ENCODE peak calls at places on chromosomes 12 and 14, in five cellular contexts. One of them, this sample, is unnamed.

GRCh38 chr14:20436363-20436755 is 393 bp upstream of the KLHL33 start:
- DNase-seq in C1 segment of cervical spinal cord: no peak
- DNase-seq in ovary: no peak
- DNase-seq in WTC11: no peak
- DNase-seq in T-helper 2 cell: no peak
- DNase-seq in this sample: no peak

GRCh38 chr12:100437038-100437841 is 36.4 kb upstream of the NR1H4 start:
- DNase-seq in C1 segment of cervical spinal cord: no peak
- DNase-seq in T-helper 2 cell: no peak
- DNase-seq in ovary: no peak
- DNase-seq in WTC11: no peak
- DNase-seq in this sample: no peak

GRCh38 chr12:13342971-13343370 is 146.4 kb downstream of the EMP1 start:
- DNase-seq in ovary: no peak
- DNase-seq in WTC11: no peak
- DNase-seq in C1 segment of cervical spinal cord: no peak
- DNase-seq in T-helper 2 cell: no peak
- DNase-seq in this sample: no peak

GRCh38 chr12:13744566-13744965 is 236.8 kb downstream of the GRIN2B start:
- DNase-seq in ovary: no peak
- DNase-seq in C1 segment of cervical spinal cord: no peak
- DNase-seq in T-helper 2 cell: no peak
- DNase-seq in WTC11: no peak
- DNase-seq in this sample: no peak

GRCh38 chr12:88993655-88994054 is 358.6 kb downstream of the DUSP6 start:
- DNase-seq in ovary: no peak
- DNase-seq in C1 segment of cervical spinal cord: no peak
- DNase-seq in T-helper 2 cell: no peak
- DNase-seq in WTC11: no peak
- DNase-seq in this sample: no peak

GRCh38 chr12:102876883-102877282 is 40.2 kb downstream of the PAH start:
- DNase-seq in WTC11: peak
- DNase-seq in C1 segment of cervical spinal cord: no peak
- DNase-seq in ovary: no peak
- DNase-seq in T-helper 2 cell: no peak
- DNase-seq in this sample: no peak

GRCh38 chr14:71143391-71144290 is 236.4 kb downstream of the PCNX1 start:
- DNase-seq in C1 segment of cervical spinal cord: no peak
- DNase-seq in WTC11: no peak
- DNase-seq in T-helper 2 cell: peak
- DNase-seq in ovary: no peak
- DNase-seq in this sample: peak

GRCh38 chr12:18400186-18400585 is 138.9 kb downstream of the PIK3C2G start:
- DNase-seq in ovary: no peak
- DNase-seq in C1 segment of cervical spinal cord: no peak
- DNase-seq in T-helper 2 cell: no peak
- DNase-seq in WTC11: no peak
- DNase-seq in this sample: no peak

GRCh38 chr12:101782544-101782855 is 43.2 kb upstream of the SYCP3 start:
- DNase-seq in ovary: no peak
- DNase-seq in WTC11: no peak
- DNase-seq in C1 segment of cervical spinal cord: no peak
- DNase-seq in T-helper 2 cell: no peak
- DNase-seq in this sample: no peak

GRCh38 chr14:49975286-49975685 is 82.4 kb downstream of the ARF6 start:
- DNase-seq in C1 segment of cervical spinal cord: no peak
- DNase-seq in ovary: no peak
- DNase-seq in T-helper 2 cell: no peak
- DNase-seq in WTC11: no peak
- DNase-seq in this sample: no peak

GRCh38 chr12:67452119-67452805 is 183.1 kb downstream of the CAND1 start:
- DNase-seq in WTC11: no peak
- DNase-seq in C1 segment of cervical spinal cord: no peak
- DNase-seq in T-helper 2 cell: no peak
- DNase-seq in ovary: no peak
- DNase-seq in this sample: no peak

GRCh38 chr14:77883479-77884238 is 83.8 kb downstream of the ADCK1 start:
- DNase-seq in C1 segment of cervical spinal cord: no peak
- DNase-seq in WTC11: no peak
- DNase-seq in ovary: no peak
- DNase-seq in T-helper 2 cell: no peak
- DNase-seq in this sample: no peak

GRCh38 chr12:122646568-122647220 is 56.5 kb downstream of the HCAR2 start:
- DNase-seq in C1 segment of cervical spinal cord: no peak
- DNase-seq in WTC11: no peak
- DNase-seq in ovary: no peak
- DNase-seq in T-helper 2 cell: peak
- DNase-seq in this sample: no peak

GRCh38 chr12:53324113-53324778 is 2.8 kb upstream of the AAAS start:
- DNase-seq in C1 segment of cervical spinal cord: no peak
- DNase-seq in ovary: peak
- DNase-seq in T-helper 2 cell: peak
- DNase-seq in WTC11: no peak
- DNase-seq in this sample: peak

GRCh38 chr12:93989913-93990312 is 158.5 kb upstream of the PLXNC1 start:
- DNase-seq in ovary: no peak
- DNase-seq in WTC11: no peak
- DNase-seq in T-helper 2 cell: no peak
- DNase-seq in C1 segment of cervical spinal cord: no peak
- DNase-seq in this sample: no peak

GRCh38 chr12:105214141-105214540 is 21.8 kb downstream of the APPL2 start:
- DNase-seq in ovary: no peak
- DNase-seq in WTC11: no peak
- DNase-seq in C1 segment of cervical spinal cord: no peak
- DNase-seq in T-helper 2 cell: no peak
- DNase-seq in this sample: no peak